ENCODE peak calls at places on chromosomes 6 and 20, in five cellular contexts. E, F, V, H and I are unnamed samples.
A peak's percentile ranks its signal among the peaks of the same experiment; 100 is the strongest.

GRCh38 chr20:47857994-47858557 is 72.8 kb upstream of the SULF2 start:
- DNase-seq in F (no peak), E (no peak), H (no peak), V (no peak), I (no peak)

GRCh38 chr6:30219244-30219643 is 6.0 kb upstream of the TRIM26 start:
- DNase-seq in E (no peak), V (peak; percentile 42), H (no peak), F (peak; percentile 72), I (peak; percentile 61)

GRCh38 chr6:30462482-30462881 is 26.8 kb upstream of the HLA-E start:
- DNase-seq in E (no peak), V (no peak), F (no peak), H (no peak), I (no peak)

GRCh38 chr20:3687655-3688054 is 5.8 kb upstream of the ADAM33 start:
- DNase-seq in H (no peak), V (peak; percentile 67), F (no peak), E (no peak), I (no peak)

GRCh38 chr6:123901441-123901840 is 97.8 kb downstream of the NKAIN2 start:
- DNase-seq in F (no peak), V (no peak), E (no peak), H (no peak), I (no peak)

GRCh38 chr6:21653323-21653722 is 59.8 kb downstream of the SOX4 start:
- DNase-seq in F (no peak), E (no peak), V (no peak), H (no peak), I (no peak)

GRCh38 chr6:167079853-167080297 is 43.0 kb upstream of the CCR6 start:
- DNase-seq in H (no peak), V (no peak), E (no peak), F (no peak), I (no peak)

GRCh38 chr20:57618091-57618765 is 2.0 kb downstream of the ZBP1 start:
- DNase-seq in V (peak; percentile 51), F (no peak), H (no peak), E (no peak), I (no peak)

GRCh38 chr20:21156266-21156665 is 30.4 kb downstream of the KIZ start:
- DNase-seq in E (no peak), V (no peak), F (no peak), H (no peak), I (no peak)

GRCh38 chr20:45229264-45230056 is 8.3 kb downstream of the SEMG2 start:
- DNase-seq in F (peak; percentile 12), V (no peak), H (no peak), E (no peak), I (peak; percentile 87)

GRCh38 chr20:60011512-60012507 is 53.6 kb downstream of the CDH26 start:
- DNase-seq in V (no peak), H (no peak), F (no peak), E (peak; percentile 75), I (no peak)

GRCh38 chr20:18639501-18639979 is 51.7 kb downstream of the DTD1 start:
- DNase-seq in F (no peak), V (no peak), E (no peak), H (no peak), I (no peak)

GRCh38 chr20:37471741-37472235 is 49.3 kb upstream of the NNAT start:
- DNase-seq in H (no peak), F (no peak), V (no peak), E (no peak), I (no peak)

GRCh38 chr6:48825501-48826317 is 637.3 kb downstream of the MMUT start:
- DNase-seq in E (no peak), V (no peak), F (no peak), H (no peak), I (no peak)

GRCh38 chr6:167796668-167797031 is 30.1 kb upstream of the AFDN start:
- DNase-seq in F (no peak), H (no peak), E (no peak), V (no peak), I (no peak)

GRCh38 chr6:63353282-63353630 is 33.5 kb upstream of the LGSN start:
- DNase-seq in E (no peak), V (no peak), F (no peak), H (no peak), I (no peak)

GRCh38 chr20:57582432-57583288 is 21.8 kb downstream of the PCK1 start:
- DNase-seq in H (no peak), V (no peak), F (peak; percentile 74), E (no peak), I (no peak)

GRCh38 chr6:33745558-33745957 is 1.1 kb downstream of the IP6K3 start:
- DNase-seq in E (no peak), F (no peak), H (no peak), V (no peak), I (no peak)

GRCh38 chr6:56671651-56672461 is 29.2 kb upstream of the DST start:
- DNase-seq in H (no peak), F (peak; percentile 46), V (no peak), E (no peak), I (peak; percentile 41)

GRCh38 chr6:142369266-142369665 is 67.5 kb downstream of the ADGRG6 start:
- DNase-seq in E (no peak), H (no peak), F (no peak), V (no peak), I (no peak)

GRCh38 chr6:45812937-45813336 is 202.7 kb downstream of the CLIC5 start:
- DNase-seq in F (no peak), V (no peak), H (no peak), E (no peak), I (no peak)

GRCh38 chr6:138105446-138105845 is 1.8 kb downstream of the PERP start:
- DNase-seq in V (peak; percentile 28), H (no peak), F (no peak), E (no peak), I (no peak)

DNA sequence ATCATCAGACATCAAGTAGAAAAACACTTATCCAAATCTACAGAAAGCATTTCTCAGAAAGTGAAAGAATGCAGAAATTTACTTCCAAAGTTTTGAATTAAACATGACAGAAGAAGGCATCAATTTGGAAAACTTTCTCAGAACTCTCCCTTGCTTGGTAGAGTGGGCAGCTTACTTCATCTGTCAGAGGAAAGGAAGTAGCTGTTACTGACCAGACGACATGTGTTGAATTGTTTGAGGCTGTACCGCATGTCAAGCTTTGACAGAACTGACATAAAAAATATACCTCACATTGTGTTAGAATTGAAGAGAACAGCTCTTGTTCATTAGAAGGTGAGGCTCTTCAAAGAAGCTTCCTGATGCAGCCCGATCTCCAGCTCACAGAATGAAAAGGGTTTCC is 190.6 kb downstream of the PLCB1 start:
- DNase-seq in V (no peak), F (no peak), H (no peak), E (no peak), I (no peak)
- TF ChIP-seq EP300 in V (no peak), F (no peak), H (no peak), E (no peak), I (no peak)

DNA sequence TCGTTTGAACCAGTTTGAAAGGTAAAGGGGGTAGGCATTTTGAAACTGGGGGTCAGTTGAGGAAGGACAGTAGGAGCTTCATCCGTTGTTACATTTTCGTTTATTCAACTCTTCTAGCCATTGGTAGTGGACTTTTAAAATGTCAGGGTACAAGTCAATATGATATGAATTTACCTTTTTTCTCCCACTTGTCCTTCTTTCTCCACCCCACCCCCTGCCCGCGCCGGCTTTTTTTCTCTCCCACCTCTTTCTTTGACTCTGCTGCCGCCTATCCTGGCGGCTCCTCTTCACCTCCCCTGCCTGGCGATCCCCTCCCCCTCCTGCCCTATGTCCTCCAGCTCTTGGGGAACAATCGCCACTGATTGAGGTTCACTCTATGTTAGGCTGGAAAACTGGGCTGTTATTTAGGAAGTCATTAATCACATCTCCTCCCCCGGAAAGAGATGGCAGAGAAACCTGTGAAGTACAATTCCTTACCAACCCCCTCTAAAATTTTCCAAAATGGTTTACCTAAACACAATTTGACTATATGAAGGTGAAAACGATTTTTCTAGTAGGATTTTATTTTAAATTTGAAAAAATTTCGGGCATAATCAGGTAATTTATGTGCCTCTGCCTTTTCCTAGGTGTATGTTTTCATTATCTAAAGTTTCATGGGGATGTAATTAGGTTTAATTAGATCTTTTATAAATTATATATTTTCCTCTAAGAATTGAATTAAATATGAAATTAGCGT is 812 bp upstream of the LIN28B start:
- DNase-seq in F (peak; percentile 62), V (peak; percentile 31), H (no peak), E (no peak), I (no peak)
- TF ChIP-seq EP300 in F (no peak), V (no peak), H (no peak), E (no peak), I (no peak)

GRCh38 chr20:10557685-10558084 is 116.1 kb downstream of the JAG1 start:
- DNase-seq in E (peak; percentile 39), H (no peak), F (no peak), V (no peak), I (no peak)

GRCh38 chr20:10555393-10555792 is 118.4 kb downstream of the JAG1 start:
- DNase-seq in E (no peak), V (no peak), F (no peak), H (no peak), I (no peak)

GRCh38 chr20:10554285-10554684 is 119.2 kb downstream of the SLX4IP start:
- DNase-seq in E (no peak), F (no peak), V (no peak), H (no peak), I (no peak)

GRCh38 chr20:10556519-10557083 is 117.2 kb downstream of the JAG1 start:
- DNase-seq in E (peak; percentile 55), H (no peak), V (no peak), F (no peak), I (no peak)

DNA sequence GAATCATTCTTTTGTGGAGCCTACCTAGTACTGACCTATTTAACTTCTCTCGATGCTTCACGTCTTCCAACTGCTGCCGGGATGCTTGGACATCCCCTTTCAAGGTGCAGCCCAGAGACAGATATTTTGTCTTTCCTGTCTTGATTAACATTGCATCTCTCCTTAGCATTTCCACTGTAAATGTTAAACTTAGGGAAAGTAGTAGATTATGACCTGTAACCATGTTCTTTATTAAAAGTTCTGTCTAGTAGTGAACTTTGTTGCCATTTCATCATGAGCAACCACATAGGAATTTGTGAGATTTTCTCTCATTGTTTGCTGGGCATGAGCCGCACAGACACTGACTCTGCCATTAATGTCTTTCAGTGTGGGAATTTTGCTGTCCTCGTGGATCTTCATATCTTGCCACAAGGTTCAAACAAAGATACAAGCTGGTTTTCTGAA is 117.9 kb downstream of the JAG1 start:
- DNase-seq in H (no peak), E (peak; percentile 29), V (peak; percentile 31), F (no peak), I (no peak)
- TF ChIP-seq EP300 in H (no peak), E (no peak), V (no peak), F (no peak), I (no peak)

DNA sequence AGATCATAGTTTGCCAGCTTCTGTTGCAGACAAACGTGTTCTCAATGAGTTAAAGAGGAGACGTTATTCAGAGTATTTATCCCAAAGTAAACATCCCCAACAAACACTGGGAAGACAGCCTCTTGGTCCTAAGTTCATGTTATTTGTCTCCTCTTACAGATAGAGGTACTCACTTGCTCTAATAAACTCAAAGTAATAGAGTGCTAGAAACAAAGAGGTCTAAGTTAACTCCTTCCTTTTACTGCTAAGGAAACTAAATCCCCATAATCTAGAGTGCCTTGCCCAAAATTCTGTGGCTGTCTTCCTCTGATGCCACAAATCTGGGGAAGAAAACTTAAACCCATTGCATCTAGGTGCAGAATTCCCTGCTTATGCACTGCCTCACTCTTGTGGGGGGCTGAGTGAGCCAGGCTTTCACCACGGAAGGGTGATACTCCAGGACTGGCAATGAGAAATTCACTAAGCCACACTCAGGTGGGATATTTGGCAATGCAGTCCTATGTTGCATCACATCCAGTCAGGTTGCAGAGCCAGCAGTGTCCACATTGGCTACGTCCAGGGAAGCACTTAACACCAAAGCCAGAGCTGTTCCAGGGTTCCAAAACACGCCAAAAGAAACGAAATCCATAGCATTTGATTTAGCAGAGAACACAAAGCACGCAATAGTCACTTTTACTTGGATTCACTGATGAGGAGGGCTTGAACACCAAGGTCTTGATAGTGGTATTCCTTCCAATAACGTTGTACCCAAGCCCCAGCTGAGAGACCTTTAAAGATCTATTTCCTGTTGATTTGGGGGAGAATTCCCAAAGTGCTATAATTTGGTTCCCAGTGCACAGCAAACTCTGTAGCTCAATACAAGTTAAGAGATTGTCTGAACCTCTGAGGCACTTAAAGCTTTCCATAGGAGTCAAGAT is 81.0 kb upstream of the FOXQ1 start:
- DNase-seq in H (no peak), E (no peak), V (no peak), F (no peak), I (no peak)
- TF ChIP-seq EP300 in H (no peak), E (no peak), V (no peak), F (no peak), I (no peak)